ENCODE peak calls at places on chromosomes 6 and 20, in ten cellular contexts. J, S, U, D, L, N, Q, I, F and T are unnamed samples.

GRCh38 chr6:137261393-137262154 is 42.4 kb upstream of the IFNGR1 start:
- DNase-seq in N (no peak), J (no peak), D (no peak), U (no peak), Q (no peak), F (no peak), S (no peak), L (no peak), I (peak), T (no peak)

GRCh38 chr6:37365791-37366190 is 12.0 kb downstream of the RNF8 start:
- DNase-seq in S (no peak), D (no peak), L (no peak), I (peak), Q (no peak), J (no peak), U (no peak), F (no peak), N (no peak), T (no peak)

GRCh38 chr6:54070025-54070424 is 41.2 kb upstream of the MLIP start:
- DNase-seq in J (no peak), L (no peak), I (peak), F (no peak), N (no peak), U (no peak), Q (no peak), D (no peak), S (no peak), T (no peak)

GRCh38 chr6:49463612-49463967 is 420 bp downstream of the CENPQ start:
- DNase-seq in D (no peak), S (no peak), F (no peak), N (no peak), L (no peak), Q (no peak), U (no peak), I (no peak), J (no peak), T (no peak)

GRCh38 chr6:35181313-35181932 is 32.3 kb upstream of the SCUBE3 start:
- DNase-seq in N (no peak), I (no peak), Q (no peak), F (no peak), J (peak), L (no peak), S (no peak), U (no peak), D (no peak), T (no peak)

GRCh38 chr6:158039571-158040050 is 57.9 kb downstream of the SYNJ2 start:
- DNase-seq in F (no peak), L (no peak), S (no peak), U (no peak), I (no peak), Q (peak), J (peak), D (no peak), N (peak), T (no peak)

GRCh38 chr6:111477481-111477938 is 5.5 kb downstream of the REV3L start:
- DNase-seq in I (no peak), F (no peak), L (no peak), U (no peak), N (no peak), S (no peak), J (no peak), D (no peak), Q (no peak), T (no peak)

GRCh38 chr20:59157961-59158541 is 5.6 kb upstream of the ZNF831 start:
- DNase-seq in Q (no peak), F (no peak), J (no peak), D (no peak), S (no peak), U (no peak), L (no peak), N (no peak), I (no peak), T (no peak)

GRCh38 chr6:149746147-149746946 is at the start of gene NUP43:
- DNase-seq in J (peak), D (peak), U (peak), Q (peak), I (peak), N (peak), F (peak), S (peak), L (peak), T (peak)
- TF ChIP-seq POLR2A in J (no peak), D (peak), U (peak), Q (peak), I (peak), N (peak), F (peak), S (peak), L (no peak), T (peak)

GRCh38 chr20:63937596-63937995 is 18.6 kb downstream of the UCKL1 start:
- DNase-seq in F (no peak), U (no peak), L (no peak), S (no peak), Q (no peak), J (no peak), I (no peak), N (no peak), D (no peak), T (no peak)
- TF ChIP-seq POLR2A in F (no peak), U (no peak), L (no peak), S (no peak), Q (no peak), J (no peak), I (no peak), N (no peak), D (no peak), T (no peak)

GRCh38 chr20:31859998-31860380 is 10.3 kb downstream of the DUSP15 start:
- DNase-seq in I (no peak), Q (no peak), S (no peak), L (no peak), F (no peak), J (no peak), D (no peak), U (no peak), N (no peak), T (no peak)

GRCh38 chr20:31862506-31862905 is 7.8 kb downstream of the DUSP15 start:
- DNase-seq in F (no peak), I (no peak), J (no peak), S (no peak), D (no peak), L (no peak), U (no peak), N (no peak), Q (no peak), T (no peak)

GRCh38 chr20:31860431-31861345 is 9.6 kb downstream of the DUSP15 start:
- DNase-seq in Q (no peak), S (peak), J (no peak), D (no peak), N (no peak), I (no peak), U (no peak), L (no peak), F (peak), T (peak)

GRCh38 chr20:31862157-31862470 is 8.2 kb downstream of the DUSP15 start:
- DNase-seq in J (no peak), N (no peak), D (no peak), S (no peak), I (no peak), F (no peak), L (no peak), U (no peak), Q (no peak), T (no peak)

DNA sequence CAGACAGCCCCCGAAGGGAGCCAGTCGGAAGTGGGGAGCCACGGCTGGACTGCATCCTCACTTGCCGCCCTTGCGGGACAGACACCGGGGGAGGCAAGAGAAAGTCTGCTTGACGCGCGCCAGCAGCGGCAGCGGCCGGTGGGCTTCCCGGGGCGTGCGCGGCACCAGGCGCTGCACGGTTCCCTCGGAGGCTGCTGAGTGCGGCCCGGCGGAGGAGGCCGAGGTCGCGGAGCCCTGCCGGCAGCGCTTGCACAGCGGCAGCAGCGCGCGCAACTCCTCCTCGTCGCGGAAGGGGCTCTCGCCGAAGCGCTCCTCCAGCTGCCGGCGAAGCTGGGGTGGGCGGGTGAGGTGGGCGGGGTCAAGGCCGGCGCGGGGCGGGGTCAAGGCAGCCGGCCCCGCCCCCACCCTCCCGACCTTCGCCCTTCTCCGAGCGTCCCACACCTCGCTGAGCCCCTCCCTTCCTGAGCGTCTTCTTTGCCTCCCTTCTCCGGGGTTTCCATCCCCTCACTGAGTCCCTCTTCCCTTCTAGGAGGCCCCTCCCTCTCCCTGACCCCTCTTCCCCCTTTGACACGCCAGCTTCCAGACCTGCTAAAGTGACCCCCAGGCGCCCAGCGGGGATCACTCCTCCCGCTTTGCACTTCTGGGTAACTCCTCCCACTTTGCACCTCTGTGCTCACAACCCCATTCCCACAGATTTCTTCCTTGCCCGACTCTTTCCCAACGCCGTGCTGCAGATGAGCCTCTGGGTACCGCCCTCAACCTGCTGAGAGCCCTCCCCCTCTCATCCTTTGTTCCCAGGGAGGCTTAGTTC is 8.8 kb downstream of the DUSP15 start:
- DNase-seq in I (peak), L (no peak), D (peak), J (no peak), Q (no peak), S (peak), N (peak), F (peak), U (peak), T (no peak)
- TF ChIP-seq POLR2A in I (no peak), L (no peak), D (no peak), J (no peak), Q (peak), S (no peak), N (no peak), F (no peak), U (no peak), T (no peak)

DNA sequence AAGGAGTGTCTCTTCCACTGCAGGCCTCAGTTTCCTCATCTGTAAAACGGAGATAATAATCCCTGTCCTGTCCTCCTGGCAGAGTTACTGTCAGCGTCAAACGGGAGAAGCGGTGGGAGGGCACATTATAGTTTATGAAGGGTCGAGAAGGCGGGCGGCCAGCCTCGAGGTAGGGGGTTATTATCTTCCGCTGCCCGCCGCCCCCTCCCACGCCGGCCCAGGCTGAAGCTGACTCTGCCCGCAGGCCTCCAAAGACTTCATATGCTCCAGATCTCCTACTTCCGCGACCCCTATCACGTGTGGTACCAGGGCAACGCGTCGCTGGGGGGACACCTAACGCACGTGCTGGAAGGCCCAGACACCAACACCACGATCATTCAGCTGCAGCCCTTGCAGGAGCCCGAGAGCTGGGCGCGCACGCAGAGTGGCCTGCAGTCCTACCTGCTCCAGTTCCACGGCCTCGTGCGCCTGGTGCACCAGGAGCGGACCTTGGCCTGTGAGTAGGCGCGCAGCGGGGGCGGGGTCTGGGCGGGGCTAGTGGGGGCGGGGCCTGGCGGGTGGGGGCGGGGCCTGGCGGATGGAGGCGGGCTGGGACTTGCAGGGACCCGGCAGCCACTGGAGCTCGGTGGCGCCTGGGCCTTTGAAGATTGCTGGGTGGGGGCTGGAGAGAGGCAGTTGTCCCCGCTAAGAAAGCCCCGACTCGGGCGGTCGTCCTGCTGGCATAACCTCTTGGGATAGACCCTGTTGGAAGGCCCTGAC is 2.8 kb downstream of the PROCR start:
- DNase-seq in N (peak), D (no peak), S (peak), Q (no peak), I (peak), F (peak), J (no peak), U (no peak), L (no peak), T (no peak)
- TF ChIP-seq POLR2A in N (no peak), D (no peak), S (no peak), Q (no peak), I (peak), F (no peak), J (no peak), U (no peak), L (no peak), T (no peak)

GRCh38 chr6:14670806-14671205 is 553.2 kb downstream of the CD83 start:
- DNase-seq in I (no peak), Q (no peak), L (no peak), S (no peak), F (no peak), N (no peak), D (no peak), U (no peak), J (no peak), T (no peak)

GRCh38 chr6:14664616-14665315 is 547.2 kb downstream of the CD83 start:
- DNase-seq in J (no peak), S (no peak), N (no peak), U (no peak), F (no peak), L (no peak), I (no peak), Q (no peak), D (no peak), T (peak)

GRCh38 chr6:14661696-14662095 is 544.1 kb downstream of the CD83 start:
- DNase-seq in I (no peak), F (no peak), U (no peak), Q (no peak), D (no peak), S (no peak), N (no peak), L (no peak), J (no peak), T (no peak)

GRCh38 chr6:14664112-14664592 is 546.6 kb downstream of the CD83 start:
- DNase-seq in N (no peak), L (no peak), D (no peak), Q (no peak), U (no peak), F (no peak), S (no peak), I (no peak), J (no peak), T (no peak)

DNA sequence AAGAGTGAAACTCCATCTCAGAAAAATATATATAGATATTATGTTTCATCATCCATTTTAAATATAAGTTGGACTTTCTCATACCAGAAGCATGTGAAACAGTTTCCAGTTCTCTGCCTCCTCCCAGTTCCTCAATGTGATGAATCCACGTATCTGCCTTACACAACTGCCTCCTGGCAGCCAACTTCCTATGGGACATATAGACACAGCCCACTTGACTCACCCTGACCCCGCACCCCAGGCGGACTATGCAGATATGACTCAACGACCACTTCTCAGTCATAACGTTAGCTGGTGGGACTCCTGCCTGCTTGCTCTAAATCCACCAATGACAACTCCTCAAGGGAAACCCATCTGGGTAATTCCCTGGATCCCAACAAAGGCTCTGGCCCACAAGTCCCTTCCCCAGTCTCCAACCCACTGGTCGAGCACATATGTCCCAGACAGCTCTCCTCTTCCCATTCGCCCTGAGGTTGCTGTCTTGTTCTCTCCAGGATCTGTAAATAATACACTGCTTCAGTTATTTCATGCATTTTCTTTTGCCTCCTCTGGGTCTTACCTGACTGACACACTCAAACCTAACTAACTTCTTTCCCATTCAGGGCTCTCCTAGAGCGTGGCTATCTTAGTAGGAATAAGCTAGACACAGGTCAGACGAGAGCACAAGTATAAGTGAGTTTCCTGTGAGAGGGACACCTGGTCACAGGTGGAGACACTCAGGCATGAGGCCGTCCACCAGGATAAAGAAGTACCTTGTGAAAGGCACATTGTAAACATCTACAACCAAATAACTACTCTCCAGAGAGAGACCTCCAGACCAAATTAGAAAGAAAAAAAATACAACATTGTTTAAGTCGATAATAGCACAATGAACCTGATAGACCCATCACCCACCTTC is 548.5 kb downstream of the CD83 start:
- DNase-seq in D (no peak), Q (no peak), F (peak), S (no peak), J (no peak), N (no peak), L (peak), I (no peak), U (no peak), T (peak)
- TF ChIP-seq POLR2A in D (no peak), Q (no peak), F (no peak), S (no peak), J (no peak), N (no peak), L (no peak), I (no peak), U (no peak), T (no peak)

GRCh38 chr20:63970714-63971431 is 1.1 kb upstream of the ZNF512B start:
- DNase-seq in F (no peak), Q (no peak), J (no peak), L (no peak), N (no peak), D (no peak), I (no peak), S (no peak), U (no peak), T (no peak)

GRCh38 chr20:63972312-63973159 is 2.8 kb upstream of the ZNF512B start:
- DNase-seq in S (no peak), D (no peak), U (peak), J (peak), F (peak), I (peak), L (no peak), Q (no peak), N (peak), T (peak)

GRCh38 chr20:63973160-63973479 is 3.4 kb upstream of the ZNF512B start:
- DNase-seq in D (no peak), N (no peak), S (no peak), J (no peak), U (no peak), Q (no peak), L (no peak), F (no peak), I (no peak), T (no peak)

GRCh38 chr20:63974402-63975200 is 4.8 kb downstream of the SAMD10 start:
- DNase-seq in N (peak), J (peak), I (no peak), U (no peak), D (no peak), F (no peak), Q (no peak), L (no peak), S (peak), T (no peak)

GRCh38 chr20:63973636-63974401 is 4.1 kb upstream of the ZNF512B start:
- DNase-seq in L (peak), F (peak), N (peak), Q (peak), J (peak), U (peak), D (peak), I (peak), S (peak), T (peak)
- TF ChIP-seq POLR2A in L (no peak), F (no peak), N (no peak), Q (peak), J (no peak), U (no peak), D (no peak), I (peak), S (no peak), T (no peak)

GRCh38 chr6:64547594-64548268 is 912.1 kb downstream of the PHF3 start:
- DNase-seq in J (no peak), U (no peak), L (no peak), N (no peak), S (no peak), Q (no peak), D (no peak), F (no peak), I (no peak), T (no peak)
- TF ChIP-seq POLR2A in J (no peak), U (no peak), L (no peak), N (no peak), S (no peak), Q (no peak), D (no peak), F (no peak), I (no peak), T (no peak)

DNA sequence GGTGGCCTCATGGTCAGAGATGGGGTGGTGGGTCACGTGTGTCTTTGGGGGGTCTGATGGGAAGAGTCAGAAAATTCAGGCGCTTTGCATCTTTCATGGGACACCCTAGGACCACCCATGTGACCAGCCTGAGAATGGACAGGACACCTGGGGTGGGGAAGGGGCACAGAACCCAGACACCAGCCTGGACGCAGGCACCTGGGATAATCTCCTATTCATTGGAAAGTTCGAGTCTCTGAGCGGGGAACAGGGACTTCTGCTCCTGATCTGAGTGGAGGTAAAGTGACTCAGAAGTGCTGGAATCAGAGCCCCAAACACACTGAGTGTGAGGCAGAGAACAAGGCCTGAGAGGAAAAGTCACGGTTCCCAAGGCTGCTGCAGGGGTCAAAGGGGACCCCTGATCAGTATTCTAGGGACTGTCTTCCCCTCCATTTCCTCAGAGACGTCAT is 1.4 kb downstream of the HLA-B start:
- DNase-seq in F (no peak), N (no peak), D (no peak), U (no peak), S (no peak), Q (no peak), L (no peak), I (no peak), J (no peak), T (no peak)
- TF ChIP-seq POLR2A in F (no peak), N (no peak), D (no peak), U (peak), S (no peak), Q (no peak), L (no peak), I (no peak), J (no peak), T (no peak)